ENCODE peak calls at places on chromosomes 13 and 19, in seven cellular contexts. One of them, this sample, is unnamed.

GRCh38 chr13:39047560-39047959 is 9.3 kb downstream of the NHLRC3 start:
- DNase-seq in M059J: no peak
- DNase-seq in NCI-H2107: no peak
- DNase-seq in astrocyte of the spinal cord: no peak
- DNase-seq in transverse colon: no peak
- DNase-seq in RWPE1: no peak
- DNase-seq in effector memory CD4-positive, alpha-beta T cell: no peak
- DNase-seq in this sample: peak

GRCh38 chr13:97256343-97256783 is 34.2 kb downstream of the MBNL2 start:
- DNase-seq in effector memory CD4-positive, alpha-beta T cell: no peak
- DNase-seq in transverse colon: no peak
- DNase-seq in RWPE1: peak
- DNase-seq in M059J: peak
- DNase-seq in astrocyte of the spinal cord: peak
- DNase-seq in NCI-H2107: no peak
- DNase-seq in this sample: peak

GRCh38 chr19:35351441-35352176 is 3.9 kb downstream of the FFAR1 start:
- DNase-seq in astrocyte of the spinal cord: no peak
- DNase-seq in RWPE1: no peak
- DNase-seq in transverse colon: no peak
- DNase-seq in effector memory CD4-positive, alpha-beta T cell: no peak
- DNase-seq in M059J: no peak
- DNase-seq in NCI-H2107: no peak
- DNase-seq in this sample: no peak

GRCh38 chr13:70960841-70961443 is 852.7 kb upstream of the KLHL1 start:
- DNase-seq in RWPE1: no peak
- DNase-seq in astrocyte of the spinal cord: peak
- DNase-seq in effector memory CD4-positive, alpha-beta T cell: no peak
- DNase-seq in transverse colon: no peak
- DNase-seq in NCI-H2107: no peak
- DNase-seq in M059J: peak
- DNase-seq in this sample: peak

GRCh38 chr13:74667656-74668055 is 533.5 kb upstream of the KLF12 start:
- DNase-seq in NCI-H2107: no peak
- DNase-seq in M059J: no peak
- DNase-seq in RWPE1: no peak
- DNase-seq in transverse colon: no peak
- DNase-seq in astrocyte of the spinal cord: no peak
- DNase-seq in effector memory CD4-positive, alpha-beta T cell: no peak
- DNase-seq in this sample: no peak

GRCh38 chr19:27909861-27910260 is 1303.1 kb downstream of the UQCRFS1 start:
- DNase-seq in transverse colon: no peak
- DNase-seq in astrocyte of the spinal cord: no peak
- DNase-seq in M059J: no peak
- DNase-seq in NCI-H2107: no peak
- DNase-seq in RWPE1: no peak
- DNase-seq in effector memory CD4-positive, alpha-beta T cell: no peak
- DNase-seq in this sample: no peak

GRCh38 chr19:51185069-51185867 is 39.6 kb upstream of the CD33 start:
- DNase-seq in astrocyte of the spinal cord: no peak
- DNase-seq in NCI-H2107: no peak
- DNase-seq in M059J: no peak
- DNase-seq in effector memory CD4-positive, alpha-beta T cell: no peak
- DNase-seq in transverse colon: no peak
- DNase-seq in RWPE1: no peak
- DNase-seq in this sample: no peak

GRCh38 chr13:50989476-50989875 is 79.9 kb downstream of the RNASEH2B start:
- DNase-seq in transverse colon: no peak
- DNase-seq in astrocyte of the spinal cord: peak
- DNase-seq in M059J: no peak
- DNase-seq in effector memory CD4-positive, alpha-beta T cell: no peak
- DNase-seq in RWPE1: no peak
- DNase-seq in NCI-H2107: no peak
- DNase-seq in this sample: no peak

GRCh38 chr19:1591421-1592022 is 1.1 kb downstream of the MBD3 start:
- DNase-seq in RWPE1: no peak
- DNase-seq in M059J: no peak
- DNase-seq in astrocyte of the spinal cord: no peak
- DNase-seq in transverse colon: no peak
- DNase-seq in effector memory CD4-positive, alpha-beta T cell: no peak
- DNase-seq in NCI-H2107: no peak
- DNase-seq in this sample: no peak

This sample was measured in T47D.